ENCODE peak calls at places on chromosome 11, in four cellular contexts. R is AG04450, P is AG04449, W is GM23338. Q is an unnamed sample.

GRCh38 chr11:96254087-96254486 is 88.9 kb downstream of the MAML2 start:
- DNase-seq in R (no peak), P (no peak), W (peak; percentile 22), Q (no peak)

GRCh38 chr11:102940714-102941588 is 14.6 kb downstream of the MMP13 start:
- DNase-seq in W (peak; percentile 93), P (no peak), R (peak; percentile 29), Q (no peak)

GRCh38 chr11:72930011-72930410 is 115.8 kb downstream of the ATG16L2 start:
- DNase-seq in P (no peak), R (no peak), W (peak; percentile 60), Q (peak; percentile 23)

GRCh38 chr11:64284962-64285884 is at the start of gene GPR137:
- DNase-seq in R (no peak), W (peak; percentile 80), P (no peak), Q (no peak)

GRCh38 chr11:47987310-47987709 is 7.0 kb downstream of the PTPRJ start:
- DNase-seq in P (no peak), R (no peak), W (no peak), Q (no peak)

GRCh38 chr11:37449146-37449545 is 851.1 kb upstream of the RAG2 start:
- DNase-seq in P (peak; percentile 16), W (peak; percentile 30), R (peak; percentile 32), Q (no peak)

GRCh38 chr11:66686100-66686785 is 8.6 kb upstream of the RBM4B start:
- DNase-seq in W (no peak), P (no peak), R (no peak), Q (no peak)

GRCh38 chr11:92226331-92227232 is 2.0 kb downstream of the FAT3 start:
- DNase-seq in R (no peak), P (no peak), W (peak; percentile 89), Q (no peak)

GRCh38 chr11:132234878-132235277 is 864.5 kb downstream of the NTM start:
- DNase-seq in P (peak; percentile 62), W (no peak), R (peak; percentile 61), Q (peak; percentile 29)

GRCh38 chr11:43852057-43852636 is 28.5 kb upstream of the ALKBH3 start:
- DNase-seq in W (peak; percentile 90), P (peak; percentile 50), R (peak; percentile 79), Q (peak; percentile 53)

GRCh38 chr11:93444671-93445073 is 98.5 kb downstream of the SMCO4 start:
- DNase-seq in R (no peak), P (no peak), W (peak; percentile 88), Q (no peak)

GRCh38 chr11:133941546-133941945 is 15.2 kb downstream of the IGSF9B start:
- DNase-seq in R (no peak), W (no peak), P (no peak), Q (no peak)

GRCh38 chr11:91174734-91175133 is 951.9 kb upstream of the CHORDC1 start:
- DNase-seq in R (no peak), W (no peak), P (no peak), Q (no peak)

GRCh38 chr11:5291207-5291838 is 10.4 kb downstream of the OR51B4 start:
- DNase-seq in P (no peak), R (no peak), W (peak; percentile 71), Q (no peak)

GRCh38 chr11:10386361-10386760 is 68.7 kb upstream of the AMPD3 start:
- DNase-seq in P (no peak), W (no peak), R (no peak), Q (no peak)

GRCh38 chr11:47121056-47121455 is 55.6 kb downstream of the ARFGAP2 start:
- DNase-seq in R (no peak), W (no peak), P (no peak), Q (no peak)

GRCh38 chr11:32118025-32118974 is 27.4 kb downstream of the RCN1 start:
- DNase-seq in R (no peak), P (no peak), W (no peak), Q (no peak)

GRCh38 chr11:123316003-123316402 is 114.1 kb upstream of the GRAMD1B start:
- DNase-seq in P (no peak), W (no peak), R (no peak), Q (peak; percentile 43)

GRCh38 chr11:17412488-17413180 is 24.2 kb upstream of the KCNJ11 start:
- DNase-seq in W (peak; percentile 34), P (no peak), R (no peak), Q (no peak)

GRCh38 chr11:70885721-70886305 is 366.6 kb downstream of the SHANK2 start:
- DNase-seq in R (no peak), W (no peak), P (no peak), Q (no peak)

GRCh38 chr11:3796796-3797328 is 492 bp downstream of the NUP98 start:
- DNase-seq in R (no peak), W (peak; percentile 73), P (no peak), Q (no peak)

GRCh38 chr11:80798189-80798588 is 1357.4 kb upstream of the TENM4 start:
- DNase-seq in W (no peak), P (no peak), R (no peak), Q (no peak)

GRCh38 chr11:115528217-115528616 is 24.0 kb upstream of the CADM1 start:
- DNase-seq in R (no peak), W (peak; percentile 45), P (no peak), Q (no peak)

GRCh38 chr11:58788355-58789023 is 56.0 kb downstream of the GLYATL2 start:
- DNase-seq in W (peak; percentile 81), R (no peak), P (no peak), Q (peak; percentile 14)

GRCh38 chr11:118045191-118045590 is 31.7 kb upstream of the TMPRSS4 start:
- DNase-seq in P (no peak), R (no peak), W (no peak), Q (no peak)

GRCh38 chr11:109378049-109378448 is 43.9 kb upstream of the C11orf87 start:
- DNase-seq in R (no peak), W (no peak), P (no peak), Q (no peak)

GRCh38 chr11:96067160-96067559 is 143.3 kb upstream of the MTMR2 start:
- DNase-seq in W (no peak), P (no peak), R (no peak), Q (no peak)

GRCh38 chr11:114705280-114706024 is 27.1 kb downstream of the NXPE2 start:
- DNase-seq in W (no peak), R (no peak), P (no peak), Q (no peak)

GRCh38 chr11:63837027-63837688 is 1.8 kb upstream of the MARK2 start:
- DNase-seq in W (peak; percentile 96), P (no peak), R (no peak), Q (no peak)

GRCh38 chr11:26573896-26574295 is 1.8 kb upstream of the MUC15 start:
- DNase-seq in R (no peak), P (no peak), W (no peak), Q (no peak)

GRCh38 chr11:15195454-15196200 is 80.9 kb downstream of the INSC start:
- DNase-seq in R (no peak), P (no peak), W (no peak), Q (no peak)

GRCh38 chr11:118290923-118291322 is 13.6 kb upstream of the CD3E start:
- DNase-seq in W (peak; percentile 70), R (no peak), P (no peak), Q (no peak)

GRCh38 chr11:76124905-76125566 is 81.3 kb downstream of the WNT11 start:
- DNase-seq in P (no peak), W (no peak), R (no peak), Q (no peak)

GRCh38 chr11:120908521-120909181 is 115.3 kb upstream of the TBCEL start:
- DNase-seq in P (no peak), W (no peak), R (no peak), Q (no peak)

GRCh38 chr11:85170184-85170583 is 457.0 kb downstream of the DLG2 start:
- DNase-seq in R (peak; percentile 7), W (peak; percentile 17), P (no peak), Q (no peak)

GRCh38 chr11:74522776-74523175 is 29.3 kb upstream of the LIPT2 start:
- DNase-seq in R (no peak), P (no peak), W (no peak), Q (no peak)

GRCh38 chr11:123047265-123047946 is 14.5 kb downstream of the HSPA8 start:
- DNase-seq in W (no peak), R (no peak), P (no peak), Q (no peak)

DNA sequence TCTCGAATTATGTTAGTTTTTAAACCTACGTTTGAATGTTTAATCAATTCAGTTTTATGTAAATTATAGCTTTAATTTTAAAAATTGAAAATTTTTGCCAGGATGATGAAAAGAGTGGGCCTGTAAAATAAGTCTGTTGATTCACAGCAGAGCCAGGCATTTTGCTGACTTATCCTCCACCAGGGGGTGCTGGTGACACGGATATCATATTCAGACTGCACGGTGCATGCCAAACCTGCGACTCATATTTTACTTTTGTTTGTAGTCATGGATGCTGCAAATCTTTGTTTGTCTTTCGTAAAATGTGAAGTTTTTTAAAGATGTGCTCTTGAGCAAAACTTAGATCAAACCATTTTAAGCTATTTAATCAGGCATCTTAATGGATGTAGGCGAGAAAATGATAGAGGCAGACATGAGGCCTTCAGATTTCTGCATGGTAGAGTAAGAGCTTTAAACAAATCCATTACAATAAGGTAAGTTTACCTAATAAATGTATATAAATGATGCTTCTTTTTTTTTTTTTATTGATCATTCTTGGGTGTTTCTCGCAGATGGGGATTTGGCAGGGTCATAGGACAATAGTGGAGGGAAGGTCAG is 3.6 kb upstream of the OR8B3 start:
- DNase-seq in P (peak; percentile 62), W (peak; percentile 84), R (peak; percentile 74), Q (peak; percentile 43)
- H3K4me3 ChIP-seq in P (no peak overlapping the region), W (no peak overlapping the region), R (no peak overlapping the region), Q (no peak overlapping the region)

GRCh38 chr11:61173456-61173855 is 12.2 kb upstream of the VPS37C start:
- DNase-seq in R (no peak), P (no peak), W (no peak), Q (no peak)
- TF ChIP-seq CTCF in R (peak; percentile 38), P (no peak), W (no peak), Q (peak; percentile 47)

DNA sequence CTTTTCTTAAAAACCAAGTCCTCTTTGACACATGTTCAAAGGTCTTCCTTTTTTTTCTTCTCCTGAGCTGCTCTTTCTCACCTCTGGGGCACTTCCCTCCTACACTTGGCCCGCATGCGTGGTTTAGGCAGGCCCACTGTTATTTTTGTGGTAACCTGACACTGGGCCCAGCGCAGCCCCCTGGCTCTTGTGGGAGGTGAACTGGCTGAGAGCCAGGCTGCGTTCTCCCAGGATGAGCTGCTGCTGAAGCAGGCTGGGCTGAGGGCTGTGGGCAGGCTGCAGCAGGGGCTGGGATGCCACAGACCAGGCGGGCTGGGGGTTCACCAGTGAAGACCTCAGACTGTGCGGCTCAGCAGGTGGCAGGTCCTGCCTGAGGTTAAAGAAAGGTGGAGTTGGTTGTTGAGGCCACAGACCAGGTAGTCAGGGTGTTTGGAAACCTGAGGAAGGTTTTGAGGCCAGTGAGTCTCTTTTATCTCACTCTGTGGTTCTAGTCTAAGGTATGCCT is 72.4 kb downstream of the TEAD1 start:
- DNase-seq in W (peak; percentile 95), P (no peak), R (peak; percentile 84), Q (no peak)
- H3K4me3 ChIP-seq in W (no peak overlapping the region), P (no peak overlapping the region), R (no peak overlapping the region), Q (no peak overlapping the region)

GRCh38 chr11:1309498-1310314 is at the start of gene TOLLIP:
- DNase-seq in R (peak; percentile 75), W (peak; percentile 95), P (peak; percentile 31), Q (peak; percentile 42)
- TF ChIP-seq CTCF in R (peak; percentile 35), W (no peak), P (peak; percentile 32), Q (no peak)

DNA sequence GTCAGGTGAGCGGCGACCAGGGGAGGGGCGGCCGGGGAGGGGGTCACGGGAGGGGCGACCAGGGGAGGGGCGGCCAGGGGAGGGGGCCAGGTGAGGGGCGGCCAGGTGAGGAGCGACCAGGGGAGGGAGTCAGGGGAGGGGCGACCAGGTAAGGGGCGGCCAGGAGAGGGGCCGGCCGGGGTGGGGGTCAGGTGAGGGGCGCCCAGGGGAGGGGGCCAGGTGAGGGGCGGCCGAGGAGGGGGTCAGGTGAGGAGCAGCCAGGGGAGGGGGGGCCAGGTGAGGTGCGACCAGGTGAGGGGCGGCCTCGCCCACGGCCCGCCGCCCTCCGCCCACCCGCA is 363 bp downstream of the TESMIN start:
- DNase-seq in P (no peak), W (no peak), R (no peak), Q (no peak)
- H3K4me3 ChIP-seq in P (peak overlapping the region; percentile 47), W (peak overlapping the region; percentile 68), R (peak overlapping the region; percentile 52), Q (no peak overlapping the region)

Q was measured in AG09309.